ENCODE peak calls at places on chromosomes 11 and 22, in six cellular contexts. J is MM.1S, L is PC-3, K is GM23248, S is neural progenitor cell, P is hepatocyte. I is an unnamed sample.

GRCh38 chr11:57214494-57214893 is 22.6 kb downstream of the APLNR start:
- DNase-seq in J (no peak), L (peak), K (peak), S (no peak), P (peak), I (no peak)

GRCh38 chr22:22548910-22549309 is 10.2 kb downstream of the PRAME start:
- DNase-seq in J (no peak), L (no peak), K (no peak), S (no peak), P (no peak), I (no peak)

GRCh38 chr11:8806974-8807373 is 104.0 kb upstream of the AKIP1 start:
- DNase-seq in J (no peak), L (no peak), K (no peak), S (no peak), P (no peak), I (no peak)

GRCh38 chr22:17381237-17381913 is 12.1 kb downstream of the CECR2 start:
- DNase-seq in J (no peak), L (peak), K (no peak), S (peak), P (peak), I (no peak)

GRCh38 chr11:129951883-129952262 is 50.8 kb downstream of the PRDM10 start:
- DNase-seq in J (no peak), L (no peak), K (no peak), S (no peak), P (no peak), I (no peak)

GRCh38 chr11:105609832-105610781 is at the start of gene GRIA4:
- DNase-seq in J (peak), L (no peak), K (peak), S (peak), P (peak), I (no peak)

GRCh38 chr11:118149493-118149892 is 3.1 kb downstream of the SCN4B start:
- DNase-seq in J (no peak), L (no peak), K (no peak), S (no peak), P (no peak), I (no peak)

GRCh38 chr22:46628756-46629155 is 8.6 kb downstream of the GRAMD4 start:
- DNase-seq in J (no peak), L (no peak), K (no peak), S (no peak), P (no peak), I (no peak)

GRCh38 chr22:40261783-40262182 is 84.1 kb downstream of the TNRC6B start:
- DNase-seq in J (no peak), L (no peak), K (no peak), S (no peak), P (no peak), I (no peak)

GRCh38 chr22:45229181-45229580 is 11.5 kb downstream of the KIAA0930 start:
- DNase-seq in J (no peak), L (no peak), K (no peak), S (no peak), P (no peak), I (no peak)

GRCh38 chr11:19380375-19380774 is 139.6 kb upstream of the E2F8 start:
- DNase-seq in J (no peak), L (peak), K (peak), S (no peak), P (peak), I (no peak)
- H3K27ac ChIP-seq in J (no peak), L (peak), K (peak), S (no peak), P (no peak), I (no peak)

DNA sequence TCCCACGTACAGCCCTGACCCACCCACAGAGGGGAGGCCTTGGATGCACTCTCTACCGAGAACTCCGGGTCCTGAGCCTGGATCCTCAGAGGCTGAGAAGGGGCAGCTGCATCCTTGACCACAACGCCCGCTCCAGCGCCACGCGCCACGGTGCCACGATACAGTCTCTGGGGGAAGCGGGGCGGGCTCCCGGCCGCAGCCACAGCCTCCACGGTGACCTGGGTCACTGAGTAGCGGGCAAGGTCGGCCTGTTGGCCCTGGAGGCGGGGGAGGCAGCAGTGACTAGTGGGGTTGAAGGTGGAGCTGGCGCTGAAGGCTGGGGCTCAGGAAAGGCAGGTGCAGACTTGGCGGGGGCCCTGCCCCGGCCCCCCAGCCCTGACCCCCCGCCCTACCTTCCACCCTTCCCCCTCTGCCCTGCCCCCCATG is 3.9 kb upstream of the IRF7 start:
- DNase-seq in J (no peak), L (no peak), K (no peak), S (no peak), P (no peak), I (no peak)
- TF ChIP-seq EZH2phosphoT487 in J (no peak), L (no peak), K (no peak), S (no peak), P (no peak), I (no peak)

GRCh38 chr11:1299621-1300020 is 9.8 kb downstream of the TOLLIP start:
- DNase-seq in J (no peak), L (no peak), K (no peak), S (no peak), P (no peak), I (no peak)

GRCh38 chr11:1297011-1297575 is 12.3 kb downstream of the TOLLIP start:
- DNase-seq in J (no peak), L (no peak), K (no peak), S (no peak), P (no peak), I (no peak)

GRCh38 chr11:1298695-1299492 is 10.5 kb downstream of the TOLLIP start:
- DNase-seq in J (no peak), L (peak), K (peak), S (peak), P (peak), I (no peak)

GRCh38 chr11:1296287-1296686 is 13.1 kb downstream of the TOLLIP start:
- DNase-seq in J (no peak), L (no peak), K (no peak), S (no peak), P (no peak), I (no peak)

GRCh38 chr11:1297576-1298473 is 11.6 kb downstream of the TOLLIP start:
- DNase-seq in J (no peak), L (no peak), K (no peak), S (no peak), P (no peak), I (no peak)
- H3K27ac ChIP-seq in J (no peak), L (no peak), K (no peak), S (no peak), P (peak), I (no peak)

DNA sequence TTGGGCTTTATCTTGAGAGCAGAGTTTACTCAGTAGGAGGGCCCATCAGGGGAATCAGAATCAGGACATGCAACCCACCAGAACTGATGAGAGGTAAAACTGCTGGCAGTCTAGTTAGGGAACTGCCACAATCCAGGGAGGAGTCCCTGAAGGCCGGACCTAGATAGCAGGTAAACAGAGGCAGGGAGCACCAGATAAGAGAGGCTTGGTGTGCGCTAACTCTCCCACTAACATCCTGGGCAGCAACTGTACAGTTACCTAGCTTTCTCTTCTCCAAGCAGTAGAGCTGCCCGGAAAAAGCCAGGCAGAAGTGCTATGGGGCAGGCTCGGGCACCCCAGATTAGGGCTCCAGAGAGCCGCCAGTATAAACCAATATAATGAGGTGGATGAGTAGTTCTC is 865 bp upstream of the AMOTL1 start:
- DNase-seq in J (no peak), L (no peak), K (no peak), S (no peak), P (no peak), I (no peak)
- TF ChIP-seq EZH2phosphoT487 in J (no peak), L (no peak), K (no peak), S (no peak), P (no peak), I (no peak)

GRCh38 chr11:122672892-122673291 is 17.4 kb downstream of the UBASH3B start:
- DNase-seq in J (no peak), L (no peak), K (no peak), S (no peak), P (no peak), I (no peak)

GRCh38 chr11:122673706-122674105 is 18.2 kb downstream of the UBASH3B start:
- DNase-seq in J (no peak), L (peak), K (peak), S (no peak), P (no peak), I (no peak)

GRCh38 chr11:122668562-122669090 is 13.1 kb downstream of the UBASH3B start:
- DNase-seq in J (no peak), L (peak), K (peak), S (no peak), P (no peak), I (peak)

GRCh38 chr11:122670131-122670530 is 14.6 kb downstream of the UBASH3B start:
- DNase-seq in J (no peak), L (no peak), K (no peak), S (no peak), P (no peak), I (no peak)

DNA sequence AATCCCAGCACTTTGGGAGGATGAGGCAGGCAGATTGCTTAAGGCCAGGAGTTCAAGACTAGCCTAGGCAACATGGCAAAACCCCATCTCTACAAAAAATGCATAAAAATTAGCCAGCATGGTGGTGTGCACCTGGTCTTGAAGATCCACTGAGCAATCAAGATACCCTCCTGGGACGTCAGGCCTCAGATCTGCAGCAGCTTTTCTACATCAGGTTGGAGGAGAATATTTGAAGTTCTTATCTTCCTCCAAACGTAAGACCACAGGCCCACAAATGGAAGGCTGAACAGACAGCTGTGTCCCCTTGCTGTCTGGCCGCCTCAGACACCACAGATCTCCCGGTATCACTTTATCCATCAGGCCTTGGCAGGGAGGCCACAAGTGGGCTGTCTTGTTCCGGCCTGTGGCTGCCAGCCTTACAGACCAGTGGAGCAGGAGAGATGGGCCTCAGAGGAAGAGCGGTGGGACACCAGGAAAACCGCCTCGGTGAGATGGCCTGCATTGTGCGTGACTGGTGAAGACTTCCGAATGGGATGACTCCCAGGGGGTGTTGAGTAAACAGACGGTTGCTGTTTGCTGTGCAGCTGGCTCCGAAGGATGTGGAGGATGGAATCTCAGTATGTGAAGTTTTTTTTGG is 15.9 kb downstream of the UBASH3B start:
- DNase-seq in J (no peak), L (no peak), K (no peak), S (no peak), P (no peak), I (peak)
- H3K27ac ChIP-seq in J (no peak), L (no peak), K (no peak), S (no peak), P (no peak), I (peak)

GRCh38 chr11:24515632-24516031 is 18.8 kb downstream of the LUZP2 start:
- DNase-seq in J (no peak), L (no peak), K (no peak), S (peak), P (no peak), I (no peak)

GRCh38 chr11:24513837-24514594 is 17.2 kb downstream of the LUZP2 start:
- DNase-seq in J (no peak), L (peak), K (no peak), S (peak), P (no peak), I (no peak)

GRCh38 chr11:24516658-24517057 is 19.8 kb downstream of the LUZP2 start:
- DNase-seq in J (no peak), L (no peak), K (no peak), S (no peak), P (no peak), I (no peak)

GRCh38 chr11:24509114-24509513 is 12.3 kb downstream of the LUZP2 start:
- DNase-seq in J (peak), L (peak), K (peak), S (no peak), P (no peak), I (no peak)

GRCh38 chr11:24511518-24511917 is 14.7 kb downstream of the LUZP2 start:
- DNase-seq in J (no peak), L (peak), K (no peak), S (no peak), P (no peak), I (no peak)
- TF ChIP-seq EZH2phosphoT487 in J (no peak), L (no peak), K (no peak), S (no peak), P (no peak), I (no peak)

GRCh38 chr11:131598305-131598704 is 227.9 kb downstream of the NTM start:
- DNase-seq in J (no peak), L (no peak), K (no peak), S (no peak), P (no peak), I (no peak)

GRCh38 chr11:131595812-131596211 is 225.4 kb downstream of the NTM start:
- DNase-seq in J (no peak), L (no peak), K (no peak), S (no peak), P (no peak), I (no peak)

GRCh38 chr11:131601586-131601985 is 231.2 kb downstream of the NTM start:
- DNase-seq in J (no peak), L (no peak), K (peak), S (no peak), P (no peak), I (no peak)

GRCh38 chr11:131597875-131598274 is 227.5 kb downstream of the NTM start:
- DNase-seq in J (no peak), L (no peak), K (no peak), S (no peak), P (no peak), I (no peak)

GRCh38 chr11:131600591-131600990 is 230.2 kb downstream of the NTM start:
- DNase-seq in J (no peak), L (no peak), K (peak), S (no peak), P (peak), I (no peak)
- H3K27ac ChIP-seq in J (no peak), L (no peak), K (no peak), S (no peak), P (no peak), I (no peak)

GRCh38 chr11:94776351-94777321 is 8.5 kb downstream of the AMOTL1 start:
- DNase-seq in J (peak), L (peak), K (peak), S (peak), P (no peak), I (no peak)
- TF ChIP-seq EZH2phosphoT487 in J (no peak), L (no peak), K (no peak), S (no peak), P (no peak), I (no peak)

GRCh38 chr22:43188829-43189545 is 2.1 kb upstream of the TTLL12 start:
- DNase-seq in J (no peak), L (no peak), K (no peak), S (no peak), P (no peak), I (no peak)
- H3K27ac ChIP-seq in J (no peak), L (no peak), K (no peak), S (no peak), P (no peak), I (no peak)

I was measured in OCI-LY7.